ENCODE peak calls at places on chromosomes 16 and 17, in seven cellular contexts. I, S, C, X, Z, D and G are unnamed samples.
A peak's percentile ranks its signal among the peaks of the same experiment; 100 is the strongest.

GRCh38 chr17:74201250-74201649 is 2.2 kb upstream of the RPL38 start:
- DNase-seq in D (no peak), C (peak; percentile 71), Z (peak; percentile 34), I (no peak), X (no peak), S (peak; percentile 74), G (no peak)

GRCh38 chr16:82761858-82762257 is 135.1 kb downstream of the CDH13 start:
- DNase-seq in I (no peak), S (no peak), X (peak; percentile 13), Z (peak; percentile 23), C (peak; percentile 31), D (no peak), G (no peak)

GRCh38 chr16:71956500-71956899 is 43.7 kb downstream of the PKD1L3 start:
- DNase-seq in S (no peak), X (peak; percentile 52), C (peak; percentile 5), D (no peak), Z (no peak), I (no peak), G (no peak)

GRCh38 chr16:53372942-53373871 is 61.1 kb upstream of the RBL2 start:
- DNase-seq in S (peak; percentile 86), I (no peak), Z (peak; percentile 74), X (peak; percentile 79), C (no peak), D (no peak), G (no peak)

GRCh38 chr17:13367154-13367553 is 234.6 kb downstream of the HS3ST3A1 start:
- DNase-seq in S (no peak), C (no peak), Z (no peak), X (no peak), D (no peak), I (no peak), G (no peak)

GRCh38 chr17:45648642-45649041 is 135.5 kb upstream of the CRHR1 start:
- DNase-seq in I (no peak), Z (no peak), X (no peak), S (no peak), D (no peak), C (no peak), G (no peak)

GRCh38 chr16:84274515-84274914 is 20.2 kb upstream of the WFDC1 start:
- DNase-seq in Z (no peak), S (no peak), X (no peak), C (no peak), I (no peak), D (no peak), G (no peak)

GRCh38 chr17:2416010-2416734 is 15.3 kb upstream of the MNT start:
- DNase-seq in D (no peak), Z (peak; percentile 73), X (peak; percentile 71), C (peak; percentile 91), I (peak; percentile 85), S (peak; percentile 97), G (peak; percentile 63)

GRCh38 chr17:71168083-71168741 is 952.6 kb upstream of the SOX9 start:
- DNase-seq in C (no peak), I (no peak), S (no peak), Z (no peak), X (no peak), D (no peak), G (no peak)

GRCh38 chr17:72393553-72393952 is 272.7 kb downstream of the SOX9 start:
- DNase-seq in C (peak; percentile 79), I (no peak), D (peak; percentile 85), Z (peak; percentile 77), S (no peak), X (no peak), G (no peak)

GRCh38 chr16:53756329-53756996 is 52.5 kb downstream of the FTO start:
- DNase-seq in Z (peak; percentile 26), S (no peak), C (peak; percentile 51), D (peak; percentile 87), X (no peak), I (no peak), G (no peak)

GRCh38 chr17:58282442-58282841 is 1.7 kb upstream of the MPO start:
- DNase-seq in I (no peak), X (no peak), C (no peak), S (no peak), Z (no peak), D (no peak), G (no peak)

GRCh38 chr16:57473906-57474305 is 11.4 kb downstream of the POLR2C start:
- DNase-seq in I (no peak), Z (no peak), D (no peak), C (no peak), S (no peak), X (no peak), G (no peak)

GRCh38 chr16:23505180-23505665 is 5.1 kb downstream of the GGA2 start:
- DNase-seq in C (no peak), S (no peak), Z (no peak), X (no peak), D (no peak), I (no peak), G (no peak)

GRCh38 chr17:1078831-1079561 is 82.1 kb downstream of the TIMM22 start:
- DNase-seq in Z (no peak), I (peak; percentile 81), X (no peak), S (no peak), D (no peak), C (peak; percentile 37), G (no peak)

GRCh38 chr17:58187063-58187462 is 5.5 kb upstream of the EPX start:
- DNase-seq in I (no peak), S (no peak), C (no peak), X (no peak), D (no peak), Z (no peak), G (no peak)

DNA sequence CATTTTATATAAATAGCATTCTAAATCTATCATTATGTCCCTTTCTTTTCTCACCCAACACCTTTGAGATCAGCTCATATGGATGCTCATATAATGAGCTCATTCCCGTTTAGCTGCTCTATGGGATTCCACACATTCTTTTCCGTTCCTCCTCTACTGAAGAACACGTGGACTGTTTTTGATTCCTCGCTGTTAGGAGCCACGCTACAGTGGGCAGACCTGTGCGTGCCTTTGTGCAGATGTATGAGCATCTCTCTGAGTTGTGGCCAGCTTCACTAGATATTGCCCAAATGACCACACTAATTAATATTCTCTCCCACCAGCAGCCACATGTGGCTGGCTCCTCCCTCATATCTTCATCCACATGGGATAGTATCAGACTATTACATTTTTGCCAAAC is 6.0 kb upstream of the TNFRSF13B start:
- DNase-seq in Z (no peak), S (no peak), X (peak; percentile 4), D (peak; percentile 69), I (no peak), C (no peak), G (peak; percentile 51)
- H3K27me3 ChIP-seq in Z (peaks cover 2% of the 10 kb centered on the region), S (no peaks in the 10 kb centered on the region), X (no peaks in the 10 kb centered on the region), D (no peaks in the 10 kb centered on the region), I (no peaks in the 10 kb centered on the region), C (no peaks in the 10 kb centered on the region), G (no peaks in the 10 kb centered on the region)

GRCh38 chr16:86508028-86508946 is 2.0 kb upstream of the FOXF1 start:
- DNase-seq in D (no peak), I (no peak), C (peak; percentile 53), S (no peak), Z (peak; percentile 39), X (no peak), G (no peak)
- H3K27me3 ChIP-seq in D (peaks cover 95% of the 10 kb centered on the region), I (peaks cover 99% of the 10 kb centered on the region), C (no peaks in the 10 kb centered on the region), S (peaks cover 13% of the 10 kb centered on the region), Z (peaks cover 90% of the 10 kb centered on the region), X (peaks cover 39% of the 10 kb centered on the region), G (peaks cover 13% of the 10 kb centered on the region)

GRCh38 chr17:79159471-79159870 is 84.8 kb downstream of the ENGASE start:
- DNase-seq in S (no peak), X (no peak), D (no peak), Z (no peak), C (no peak), I (no peak), G (no peak)

GRCh38 chr17:79162012-79162577 is 87.5 kb downstream of the ENGASE start:
- DNase-seq in X (no peak), C (no peak), D (no peak), Z (no peak), S (no peak), I (no peak), G (no peak)

GRCh38 chr17:79159926-79160325 is 85.3 kb downstream of the ENGASE start:
- DNase-seq in C (no peak), X (no peak), D (no peak), I (no peak), S (no peak), Z (no peak), G (no peak)

GRCh38 chr17:79163071-79163470 is 88.4 kb downstream of the ENGASE start:
- DNase-seq in I (no peak), S (no peak), X (no peak), C (no peak), D (no peak), Z (no peak), G (no peak)

GRCh38 chr17:79160980-79161621 is 86.5 kb downstream of the ENGASE start:
- DNase-seq in X (peak; percentile 8), C (no peak), I (no peak), D (no peak), Z (no peak), S (no peak), G (no peak)
- H3K27me3 ChIP-seq in X (peaks cover 99% of the 10 kb centered on the region), C (no peaks in the 10 kb centered on the region), I (peaks cover 65% of the 10 kb centered on the region), D (peaks cover 23% of the 10 kb centered on the region), Z (peaks cover 25% of the 10 kb centered on the region), S (no peaks in the 10 kb centered on the region), G (no peaks in the 10 kb centered on the region)

GRCh38 chr17:81802856-81803643 is 900 bp upstream of the GCGR start:
- DNase-seq in Z (no peak), C (no peak), D (no peak), X (no peak), I (no peak), S (no peak), G (no peak)

GRCh38 chr17:81803728-81804558 is at the start of gene GCGR:
- DNase-seq in D (no peak), S (no peak), X (no peak), C (no peak), Z (no peak), I (no peak), G (no peak)

GRCh38 chr17:81806461-81807209 is 2.7 kb downstream of the GCGR start:
- DNase-seq in S (no peak), D (no peak), Z (no peak), I (no peak), C (no peak), X (no peak), G (no peak)

GRCh38 chr17:81805707-81806460 is 1.9 kb downstream of the GCGR start:
- DNase-seq in X (no peak), D (no peak), S (no peak), Z (no peak), C (no peak), I (no peak), G (no peak)

DNA sequence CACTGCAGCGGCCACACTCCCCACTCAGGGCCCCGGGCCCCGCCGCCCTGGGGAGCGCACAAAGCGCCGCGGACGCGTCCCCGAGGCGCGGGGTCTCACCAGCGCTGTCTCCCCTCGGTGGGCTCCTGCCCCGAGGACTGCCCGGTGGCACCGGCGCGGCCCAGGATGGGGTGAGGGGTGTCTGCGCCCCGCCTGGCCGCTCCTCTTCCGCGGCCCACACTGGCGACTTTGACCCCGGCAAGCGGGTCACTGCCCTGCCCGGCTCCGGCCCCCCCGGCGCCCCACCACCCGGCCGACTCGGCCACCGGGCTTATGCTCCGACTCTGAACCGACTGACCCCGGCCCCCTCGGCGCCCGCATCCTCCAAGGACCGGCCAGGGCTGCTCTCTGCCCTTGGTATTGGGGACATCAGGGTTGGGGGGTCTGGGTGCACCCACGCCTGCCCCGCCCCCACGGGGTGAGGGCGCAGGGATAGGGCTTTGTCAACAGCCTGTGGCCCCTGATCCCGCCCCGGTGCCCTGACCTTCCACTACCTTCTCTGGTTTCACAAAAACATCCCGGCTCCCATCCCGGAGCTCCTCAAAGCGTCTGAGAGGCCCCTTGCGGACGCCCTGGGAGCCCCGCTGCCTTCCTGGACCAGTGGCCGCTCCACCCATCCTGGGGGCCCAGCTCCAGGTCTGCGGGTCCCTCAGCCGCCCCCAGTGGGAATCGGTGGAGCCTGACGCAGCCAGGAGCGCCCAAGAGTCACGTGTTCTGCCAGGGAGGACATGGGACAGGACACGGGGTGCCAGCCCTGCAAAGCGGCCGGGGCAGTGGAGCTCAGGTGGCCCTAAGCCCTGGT is 829 bp downstream of the GCGR start:
- DNase-seq in Z (no peak), I (no peak), X (no peak), S (no peak), C (no peak), D (no peak), G (no peak)
- H3K27me3 ChIP-seq in Z (peaks cover 32% of the 10 kb centered on the region), I (peaks cover 72% of the 10 kb centered on the region), X (peaks cover 94% of the 10 kb centered on the region), S (peaks cover 36% of the 10 kb centered on the region), C (peaks cover 51% of the 10 kb centered on the region), D (peaks cover 85% of the 10 kb centered on the region), G (peaks cover 45% of the 10 kb centered on the region)